ENCODE peak calls at places on chromosomes 16 and 17, in eight cellular contexts. X is breast epithelium, I is cardiac muscle cell, U is heart left ventricle, C is stomach, Q is left ventricle myocardium inferior, O is ovary, V is A673. G is an unnamed sample.
A peak's percentile ranks its signal among the peaks of the same experiment; 100 is the strongest.

GRCh38 chr16:62240722-62241121 is 204.5 kb upstream of the CDH8 start:
- DNase-seq in I (no peak), V (no peak), X (no peak), Q (no peak), U (no peak), C (no peak), O (no peak), G (no peak)

GRCh38 chr17:38334480-38335364 is 9.0 kb downstream of the GPR179 start:
- DNase-seq in C (no peak), U (no peak), Q (no peak), I (no peak), V (no peak), O (no peak), X (no peak), G (no peak)

GRCh38 chr16:46972971-46973456 is 460 bp downstream of the DNAJA2 start:
- DNase-seq in Q (peak; percentile 28), V (peak; percentile 12), I (peak; percentile 40), C (peak; percentile 50), O (no peak), X (peak; percentile 27), U (peak; percentile 71), G (peak; percentile 89)

GRCh38 chr17:1227917-1228751 is 42.1 kb upstream of the BHLHA9 start:
- DNase-seq in X (no peak), V (no peak), C (no peak), I (peak; percentile 20), O (peak; percentile 49), U (peak; percentile 71), Q (peak; percentile 52), G (peak; percentile 80)

GRCh38 chr17:64598672-64599071 is 63.4 kb downstream of the SMURF2 start:
- DNase-seq in C (no peak), I (no peak), V (no peak), X (no peak), Q (no peak), U (no peak), O (no peak), G (no peak)

GRCh38 chr17:6548578-6549330 is 7.6 kb downstream of the PITPNM3 start:
- DNase-seq in U (no peak), O (peak; percentile 56), X (no peak), Q (no peak), V (no peak), I (peak; percentile 87), C (peak; percentile 29), G (peak; percentile 56)

GRCh38 chr17:81811705-81812570 is 8.0 kb downstream of the GCGR start:
- DNase-seq in X (no peak), U (no peak), O (no peak), C (no peak), Q (no peak), V (no peak), I (no peak), G (no peak)

GRCh38 chr16:81997738-81998137 is 13.5 kb downstream of the SDR42E1 start:
- DNase-seq in X (no peak), Q (no peak), I (no peak), U (no peak), V (peak; percentile 32), O (no peak), C (no peak), G (no peak)

GRCh38 chr17:65043802-65044201 is 12.7 kb downstream of the GNA13 start:
- DNase-seq in Q (no peak), C (no peak), O (no peak), V (no peak), U (no peak), I (no peak), X (no peak), G (no peak)

GRCh38 chr17:6303664-6304063 is 131.3 kb downstream of the AIPL1 start:
- DNase-seq in V (peak; percentile 51), O (no peak), X (no peak), C (no peak), I (peak; percentile 81), U (no peak), Q (peak; percentile 23), G (no peak)

GRCh38 chr16:31348578-31348977 is 6.4 kb upstream of the ITGAX start:
- DNase-seq in V (no peak), X (no peak), Q (no peak), U (no peak), C (no peak), I (no peak), O (no peak), G (no peak)

GRCh38 chr17:35588196-35588920 is 1.2 kb downstream of the AP2B1 start:
- DNase-seq in O (no peak), C (no peak), I (no peak), X (no peak), V (no peak), Q (no peak), U (no peak), G (no peak)

GRCh38 chr17:55458977-55459376 is 37.3 kb upstream of the MMD start:
- DNase-seq in X (no peak), Q (no peak), V (no peak), I (no peak), O (no peak), U (no peak), C (no peak), G (no peak)

GRCh38 chr17:65537845-65538678 is 23.4 kb downstream of the AXIN2 start:
- DNase-seq in U (no peak), X (no peak), I (no peak), V (no peak), O (no peak), Q (no peak), C (no peak), G (no peak)

GRCh38 chr17:37731056-37731455 is 13.8 kb downstream of the HNF1B start:
- DNase-seq in V (no peak), O (no peak), X (no peak), C (no peak), U (no peak), I (no peak), Q (no peak), G (no peak)

GRCh38 chr17:65660947-65661346 is 99.5 kb upstream of the AXIN2 start:
- DNase-seq in V (peak; percentile 25), I (no peak), U (no peak), O (no peak), X (no peak), C (no peak), Q (no peak), G (no peak)

GRCh38 chr17:61330174-61331150 is 69.2 kb upstream of the TBX2 start:
- DNase-seq in O (peak; percentile 5), I (no peak), X (no peak), C (no peak), U (no peak), V (no peak), Q (no peak), G (no peak)

GRCh38 chr17:16435951-16436886 is 20.8 kb downstream of the TRPV2 start:
- DNase-seq in Q (no peak), V (no peak), U (no peak), X (no peak), O (no peak), I (no peak), C (no peak), G (no peak)

GRCh38 chr16:29819506-29819905 is 756 bp upstream of the MVP start:
- DNase-seq in V (no peak), O (no peak), Q (no peak), I (no peak), X (no peak), C (no peak), U (no peak), G (no peak)

DNA sequence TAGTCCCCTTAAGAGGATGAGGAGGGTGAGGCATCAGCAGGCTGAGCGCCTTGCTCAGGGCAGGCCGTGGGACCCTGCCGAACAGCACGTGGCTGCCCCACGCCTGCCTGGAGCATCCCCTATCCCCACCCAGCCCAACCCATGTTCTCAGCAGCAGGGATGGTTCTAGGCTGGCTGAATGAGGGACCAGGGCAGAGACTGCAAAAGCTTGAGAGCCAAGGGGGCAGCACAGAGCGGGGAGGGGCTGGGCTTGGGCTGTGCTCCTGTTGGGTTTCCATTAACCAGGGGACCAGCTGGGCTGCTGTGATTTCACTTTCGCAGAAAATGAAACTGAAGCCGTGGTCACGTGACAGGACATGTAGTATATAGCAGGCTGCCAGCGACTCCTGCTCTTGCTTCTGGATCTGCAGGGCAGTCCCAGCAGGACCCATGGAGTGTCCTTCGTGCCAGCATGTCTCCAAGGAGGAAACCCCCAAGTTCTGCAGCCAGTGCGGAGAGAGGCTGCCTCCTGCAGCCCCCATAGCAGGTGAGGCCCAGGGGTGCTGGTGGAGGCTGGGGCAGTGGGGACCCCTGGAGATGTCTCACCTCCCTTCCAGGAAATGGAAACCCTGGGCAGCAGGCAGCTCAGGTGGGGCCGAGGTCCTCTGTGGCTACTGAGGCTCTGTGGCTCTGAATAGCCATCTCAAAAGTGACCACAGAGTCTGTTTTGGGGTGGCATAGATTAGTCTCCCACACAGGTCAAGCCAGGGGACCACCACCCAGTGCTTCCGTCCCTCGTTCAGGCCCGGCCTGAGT is 2.8 kb downstream of the RNF213 start:
- DNase-seq in Q (peak; percentile 75), X (peak; percentile 86), U (peak; percentile 83), I (no peak), V (peak; percentile 93), C (peak; percentile 93), O (peak; percentile 84), G (peak; percentile 92)
- TF ChIP-seq CTCF in Q (peak; percentile 21), X (no peak), U (no peak), I (no peak), V (no peak), C (no peak), O (no peak), G (no peak)

GRCh38 chr17:41322903-41323895 is 7.7 kb upstream of the KRTAP17-1 start:
- DNase-seq in O (no peak), X (no peak), V (no peak), Q (no peak), C (no peak), I (no peak), U (no peak), G (no peak)
- H3K27ac ChIP-seq in O (no peak overlapping the region), X (peak overlapping the region; percentile 50), V (no peak overlapping the region), Q (no peak overlapping the region), C (no peak overlapping the region), I (no peak overlapping the region), U (no peak overlapping the region), G (no peak overlapping the region)

DNA sequence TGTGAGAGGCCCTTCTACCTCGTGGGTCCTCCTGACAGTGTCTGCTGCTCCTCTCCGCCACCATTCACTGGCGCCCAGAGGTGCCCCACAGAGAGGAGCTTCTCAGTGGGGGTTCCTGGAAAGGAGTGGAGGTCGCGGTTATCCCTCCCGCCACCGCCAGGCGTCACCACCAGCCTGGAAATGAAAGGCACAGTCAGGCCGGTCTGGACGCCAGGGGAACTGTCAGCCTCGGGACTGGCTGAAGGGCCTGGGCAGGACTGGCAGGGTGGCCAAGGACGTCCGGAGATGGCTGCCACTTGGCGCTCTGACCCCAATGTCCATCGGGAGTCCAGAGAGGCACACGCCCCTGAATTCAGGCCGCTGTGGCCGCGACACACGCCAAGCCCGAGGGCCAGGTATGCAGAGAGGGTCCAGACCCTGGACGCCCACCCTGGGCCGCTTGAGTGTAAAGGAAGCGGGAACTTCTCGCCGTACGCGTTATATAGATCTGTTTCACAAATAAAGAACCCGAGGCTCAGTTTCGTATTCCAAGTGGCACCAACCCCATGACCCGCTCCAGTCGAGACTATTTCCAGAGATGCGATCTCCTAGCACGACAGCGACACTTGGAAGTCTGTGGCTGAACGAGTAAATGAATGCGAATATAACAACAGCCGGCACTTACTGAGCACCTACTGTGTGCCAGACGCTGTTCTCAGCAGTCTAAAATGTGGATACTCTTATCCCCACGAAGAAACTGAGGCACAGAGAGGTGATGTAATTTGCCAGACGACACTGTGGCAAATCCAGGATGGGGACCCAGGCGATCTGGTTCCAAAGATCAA is 7.6 kb upstream of the NXPH3 start:
- DNase-seq in X (peak; percentile 75), I (peak; percentile 90), O (peak; percentile 93), Q (peak; percentile 90), U (peak; percentile 93), C (peak; percentile 93), V (peak; percentile 82), G (peak; percentile 88)
- TF ChIP-seq CTCF in X (peak; percentile 97), I (peak; percentile 91), O (peak; percentile 98), Q (peak; percentile 93), U (peak; percentile 92), C (peak; percentile 90), V (peak; percentile 91), G (peak; percentile 94)

GRCh38 chr17:42289863-42290165 is 1.5 kb downstream of the STAT5A start:
- DNase-seq in Q (no peak), U (no peak), O (peak; percentile 40), X (no peak), I (no peak), C (no peak), V (no peak), G (no peak)
- H3K27ac ChIP-seq in Q (peak overlapping the region; percentile 89), U (peak overlapping the region; percentile 93), O (peak overlapping the region; percentile 87), X (peak overlapping the region; percentile 92), I (no peak overlapping the region), C (peak overlapping the region; percentile 87), V (no peak overlapping the region), G (no peak overlapping the region)

G was measured in left lung.